ENCODE peak calls at places on chromosomes 11 and 22, in eight cellular contexts. R, P, F, B, Q, C, E and D are unnamed samples.

GRCh38 chr22:42061041-42061440 is 9.6 kb downstream of the NAGA start:
- DNase-seq in F (no peak), E (peak; percentile 38), Q (no peak), B (no peak), C (no peak), R (no peak), P (peak; percentile 8), D (no peak)

GRCh38 chr11:41917900-41918299 is 458.4 kb upstream of the LRRC4C start:
- DNase-seq in R (no peak), B (no peak), P (no peak), Q (no peak), F (no peak), C (no peak), E (peak; percentile 54), D (no peak)

GRCh38 chr11:97742717-97743116 is 1278.0 kb upstream of the CNTN5 start:
- DNase-seq in E (no peak), Q (no peak), F (no peak), P (no peak), C (no peak), B (no peak), R (no peak), D (no peak)

GRCh38 chr11:83194284-83195175 is 1.0 kb downstream of the ANKRD42 start:
- DNase-seq in E (peak; percentile 93), Q (peak; percentile 40), F (no peak), P (peak; percentile 62), B (peak; percentile 55), C (peak; percentile 58), R (peak; percentile 16), D (peak; percentile 59)

GRCh38 chr22:39545310-39546063 is 12.9 kb upstream of the RPS19BP1 start:
- DNase-seq in C (peak; percentile 59), B (peak; percentile 64), F (no peak), E (no peak), Q (no peak), P (no peak), R (no peak), D (no peak)

GRCh38 chr11:75056806-75057205 is 39.9 kb downstream of the OR2AT4 start:
- DNase-seq in R (no peak), P (no peak), B (no peak), C (no peak), Q (no peak), E (no peak), F (no peak), D (no peak)

GRCh38 chr22:44413211-44413610 is 84.8 kb downstream of the RTL6 start:
- DNase-seq in R (no peak), Q (no peak), B (no peak), P (no peak), E (peak; percentile 25), F (no peak), C (no peak), D (no peak)

GRCh38 chr11:102144357-102145342 is 34.4 kb downstream of the YAP1 start:
- DNase-seq in E (no peak), Q (no peak), P (peak; percentile 57), R (peak; percentile 55), C (no peak), F (no peak), B (peak; percentile 47), D (no peak)

GRCh38 chr22:44616461-44616860 is 85.5 kb upstream of the PRR5 start:
- DNase-seq in R (no peak), F (no peak), B (no peak), Q (no peak), C (no peak), P (no peak), E (no peak), D (no peak)

DNA sequence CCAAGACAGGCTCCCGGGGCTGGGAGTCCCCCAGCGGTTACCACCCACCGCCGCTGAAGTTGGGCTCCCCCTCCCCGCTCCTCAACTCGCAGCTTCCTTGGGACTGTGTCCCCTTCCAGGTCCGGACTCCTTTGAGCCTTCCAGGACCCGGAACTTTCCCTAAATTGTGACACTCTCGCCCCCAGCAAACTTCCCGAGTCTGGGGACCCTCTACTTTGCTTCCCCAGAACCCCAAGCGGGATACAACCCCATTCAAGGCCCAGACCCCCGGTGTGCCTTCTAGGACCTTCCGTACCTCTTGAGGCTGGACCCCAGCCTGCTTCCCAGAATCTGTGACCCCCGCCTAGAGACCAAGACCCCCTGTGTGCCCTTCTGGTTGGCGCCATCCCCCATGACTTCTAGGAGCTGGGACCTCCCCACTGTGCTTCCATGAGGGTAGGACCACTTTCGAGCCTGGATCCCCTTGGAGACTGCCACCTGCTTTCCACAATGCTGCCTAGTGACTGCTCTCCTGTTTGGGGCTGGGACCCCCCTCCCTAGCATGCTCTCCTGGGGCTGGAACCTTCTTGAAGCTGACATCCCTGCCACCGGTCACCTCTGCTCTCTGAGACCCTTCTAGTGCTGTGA is 602 bp downstream of the MYRF start:
- DNase-seq in F (no peak), R (no peak), Q (no peak), C (no peak), B (no peak), E (no peak), P (no peak), D (no peak)
- TF ChIP-seq CTCF in F (no peak), R (no peak), Q (no peak), C (no peak), B (no peak), E (no peak), P (no peak), D (no peak)

DNA sequence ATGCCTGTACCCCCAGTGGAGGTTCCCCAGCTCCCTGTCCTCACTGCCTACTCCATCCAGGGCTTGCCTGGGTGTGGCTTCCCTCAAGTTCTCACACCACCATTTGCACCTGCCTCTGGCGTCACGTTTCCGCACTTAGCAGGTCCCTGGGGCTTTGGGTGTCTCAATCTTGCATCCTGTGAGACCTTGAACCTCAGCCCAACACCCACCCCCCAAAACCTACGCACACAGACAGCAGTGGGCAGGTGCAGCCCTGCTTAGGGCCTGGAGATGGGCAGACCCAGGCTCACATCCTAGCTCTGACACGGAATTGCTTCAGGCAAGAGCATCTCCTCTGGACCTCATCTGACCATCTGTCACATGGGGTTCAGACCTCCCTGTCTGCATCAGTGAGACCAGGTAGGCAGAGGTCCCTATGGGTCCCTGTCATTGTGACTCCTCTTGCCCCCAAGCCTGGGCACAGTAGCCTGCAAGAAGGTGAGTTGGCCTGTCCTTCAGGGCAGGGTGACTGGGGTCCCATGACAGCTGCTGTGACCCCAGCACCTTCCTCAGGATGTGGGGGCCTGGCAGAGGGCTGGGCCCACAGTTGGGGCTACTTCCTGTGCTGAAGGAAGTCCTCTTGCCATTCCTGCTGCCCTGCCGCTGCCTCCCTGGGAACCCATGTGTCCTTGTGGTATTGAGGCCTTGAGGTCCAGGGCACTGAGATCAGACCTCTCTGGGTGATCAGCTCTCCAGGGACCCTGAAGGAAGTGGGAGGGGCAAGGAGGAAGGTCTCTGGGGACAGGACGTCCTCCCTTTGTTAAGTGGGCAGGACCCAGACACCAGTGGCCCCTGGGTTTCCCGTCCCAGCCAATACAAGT is 2.0 kb downstream of the SIPA1 start:
- DNase-seq in P (no peak), R (no peak), C (no peak), B (no peak), F (no peak), Q (no peak), E (peak; percentile 96), D (no peak)
- H3K27ac ChIP-seq in P (peak overlapping the region; percentile 85), R (peak overlapping the region; percentile 84), C (no peak overlapping the region), B (peak overlapping the region; percentile 71), F (peak overlapping the region; percentile 21), Q (peak overlapping the region; percentile 19), E (peak overlapping the region; percentile 96), D (peak overlapping the region; percentile 56)

DNA sequence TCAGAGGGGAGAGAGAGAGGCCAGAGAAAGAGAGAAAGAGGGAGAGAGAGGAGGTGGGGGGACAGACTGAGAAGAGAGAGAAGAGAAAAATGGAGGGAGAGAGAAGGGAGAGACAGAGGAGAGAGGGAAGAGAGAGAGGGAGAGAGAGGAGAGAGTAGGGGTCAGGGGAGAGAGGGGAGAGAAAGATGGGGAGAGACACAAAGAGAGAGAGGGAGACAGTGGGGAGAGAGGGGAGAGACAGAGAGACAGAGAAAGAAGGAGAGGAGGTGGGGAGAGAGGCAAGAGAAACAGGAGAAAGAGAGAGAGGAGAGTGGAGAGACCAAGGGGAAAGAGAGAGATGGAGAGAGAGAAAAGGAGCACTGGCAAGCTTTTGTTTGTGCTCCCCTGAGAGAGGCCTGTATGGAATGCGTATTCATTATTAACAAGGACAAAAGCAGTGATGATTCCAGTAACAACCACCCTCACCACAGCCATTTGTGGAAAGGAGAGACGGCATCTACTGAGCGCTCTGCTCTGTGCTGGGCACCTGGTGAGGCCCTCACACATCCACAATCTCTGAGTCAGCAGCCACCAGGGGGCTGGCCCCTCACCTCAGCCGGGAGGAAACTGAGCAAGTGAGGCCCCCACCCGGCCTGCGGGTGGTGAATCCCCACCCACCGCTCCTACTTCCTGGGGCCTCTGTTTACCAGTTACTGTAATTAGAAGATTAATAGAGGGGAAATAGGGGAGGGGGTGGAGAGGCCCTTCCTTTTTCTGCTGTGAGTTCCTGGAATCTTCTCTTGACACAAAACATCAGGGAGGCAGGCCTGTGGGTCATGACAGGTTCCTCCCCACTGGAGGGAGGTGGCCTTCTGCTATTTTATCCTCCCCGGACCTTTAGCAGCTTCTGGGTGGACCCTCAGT is 14.7 kb upstream of the MIAT start:
- DNase-seq in P (peak; percentile 39), F (no peak), R (no peak), B (no peak), E (peak; percentile 89), Q (no peak), C (no peak), D (no peak)
- TF ChIP-seq POLR2A in P (no peak), F (no peak), R (no peak), B (no peak), E (no peak), Q (no peak), C (no peak), D (no peak)

GRCh38 chr22:36872084-36872483 is 11.3 kb downstream of the NCF4 start:
- DNase-seq in R (no peak), Q (no peak), F (no peak), C (no peak), B (no peak), P (no peak), E (no peak), D (no peak)

GRCh38 chr22:36874731-36875130 is 13.9 kb downstream of the NCF4 start:
- DNase-seq in P (no peak), F (no peak), C (no peak), R (no peak), Q (no peak), E (no peak), B (no peak), D (no peak)

GRCh38 chr22:36874309-36874696 is 13.5 kb downstream of the NCF4 start:
- DNase-seq in B (no peak), P (no peak), Q (no peak), R (no peak), C (no peak), F (no peak), E (no peak), D (no peak)

GRCh38 chr22:36872866-36873498 is 12.2 kb downstream of the NCF4 start:
- DNase-seq in Q (no peak), R (no peak), E (no peak), C (no peak), F (no peak), B (no peak), P (no peak), D (no peak)

DNA sequence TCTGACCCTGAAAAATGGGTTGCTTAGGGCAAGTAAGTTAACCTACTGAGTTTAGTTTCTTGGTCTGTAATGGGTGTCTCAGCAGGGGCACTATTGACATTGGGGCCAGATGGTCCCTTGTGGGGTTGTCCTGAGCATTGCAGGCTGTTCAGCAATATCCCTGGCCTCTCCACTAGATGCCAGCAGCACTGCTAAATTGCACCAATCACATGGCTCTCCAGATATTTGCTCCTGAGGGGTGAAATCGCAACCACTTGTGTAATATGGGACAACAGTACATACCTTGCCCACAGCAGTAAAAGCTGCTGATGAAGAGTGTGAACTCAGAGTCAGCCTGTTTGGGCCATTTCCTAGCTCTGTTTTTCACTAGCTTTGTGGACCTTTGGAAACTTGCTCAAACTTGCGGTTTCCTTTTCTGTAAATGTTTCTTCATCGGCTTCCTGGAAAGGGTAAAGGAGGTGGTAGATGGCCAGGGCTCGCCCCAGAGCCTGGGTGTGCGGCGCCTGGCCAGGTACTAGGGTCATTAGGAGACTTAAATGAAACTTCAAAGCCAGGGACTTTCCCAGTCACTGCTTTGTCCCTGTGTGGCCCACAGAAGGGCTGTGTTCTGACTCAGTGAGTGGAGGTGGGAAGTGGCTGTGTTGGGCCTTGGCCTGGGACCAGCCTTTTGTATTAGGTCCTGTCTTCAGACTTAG is 13.0 kb downstream of the NCF4 start:
- DNase-seq in B (peak; percentile 17), F (peak; percentile 37), Q (peak; percentile 81), C (peak; percentile 40), R (no peak), E (peak; percentile 85), P (peak; percentile 62), D (no peak)
- TF ChIP-seq CTCF in B (peak; percentile 36), F (peak; percentile 53), Q (peak; percentile 53), C (peak; percentile 61), R (no peak), E (peak; percentile 62), P (no peak), D (peak; percentile 81)